ENCODE peak calls at places on chromosomes 3 and 15, in nine cellular contexts. A, T, E, Y, N, O, V, S and G are unnamed samples.

GRCh38 chr3:133276594-133276993 is 123.3 kb upstream of the BFSP2 start:
- DNase-seq in A (no peak), T (no peak), E (no peak), Y (no peak), N (no peak), O (no peak), V (no peak), S (no peak), G (no peak)

GRCh38 chr3:166706094-166706493 is 674.0 kb downstream of the ZBBX start:
- DNase-seq in A (no peak), T (no peak), E (no peak), Y (no peak), N (no peak), O (no peak), V (no peak), S (no peak), G (no peak)

GRCh38 chr3:187112934-187113793 is 26.1 kb downstream of the RPL39L start:
- DNase-seq in A (peak; percentile 7), T (peak; percentile 48), E (no peak), Y (peak; percentile 60), N (no peak), O (peak; percentile 24), V (peak; percentile 16), S (peak; percentile 34), G (peak; percentile 42)

GRCh38 chr3:11499144-11499543 is 144.6 kb downstream of the VGLL4 start:
- DNase-seq in A (peak; percentile 99), T (peak; percentile 90), E (no peak), Y (no peak), N (no peak), O (no peak), V (no peak), S (no peak), G (no peak)

GRCh38 chr3:57756528-57757401 is 656 bp downstream of the SLMAP start:
- DNase-seq in A (peak; percentile 63), T (peak; percentile 89), E (peak; percentile 40), Y (peak; percentile 43), N (no peak), O (peak; percentile 1), V (peak; percentile 73), S (peak; percentile 46), G (no peak)

GRCh38 chr3:53255360-53255774 is 455 bp downstream of the TKT start:
- DNase-seq in A (no peak), T (peak; percentile 76), E (peak; percentile 22), Y (no peak), N (no peak), O (peak; percentile 34), V (no peak), S (peak; percentile 43), G (no peak)

GRCh38 chr3:127799476-127800222 is 22.7 kb downstream of the MGLL start:
- DNase-seq in A (peak; percentile 93), T (peak; percentile 97), E (no peak), Y (no peak), N (no peak), O (no peak), V (no peak), S (no peak), G (no peak)

GRCh38 chr3:101270158-101270557 is 50.2 kb downstream of the IMPG2 start:
- DNase-seq in A (no peak), T (no peak), E (no peak), Y (no peak), N (no peak), O (no peak), V (no peak), S (no peak), G (no peak)

GRCh38 chr3:53597136-53597915 is 102.9 kb downstream of the CACNA1D start:
- DNase-seq in A (no peak), T (no peak), E (no peak), Y (no peak), N (no peak), O (no peak), V (peak; percentile 17), S (no peak), G (peak; percentile 62)

GRCh38 chr3:66761093-66761780 is 236.9 kb upstream of the KBTBD8 start:
- DNase-seq in A (no peak), T (no peak), E (no peak), Y (no peak), N (no peak), O (no peak), V (no peak), S (no peak), G (no peak)

GRCh38 chr15:98840010-98840409 is 167.6 kb downstream of the PGPEP1L start:
- DNase-seq in A (no peak), T (no peak), E (no peak), Y (no peak), N (no peak), O (no peak), V (no peak), S (no peak), G (no peak)

GRCh38 chr15:60649845-60650548 is 171.1 kb upstream of the ICE2 start:
- DNase-seq in A (no peak), T (peak; percentile 15), E (peak; percentile 41), Y (no peak), N (no peak), O (peak; percentile 82), V (no peak), S (peak; percentile 65), G (peak; percentile 89)